ENCODE peak calls at places on chromosomes 4 and X, in five cellular contexts. S is brain pericyte, H is cardiac fibroblast, G is cardiac muscle cell, E is amniotic epithelial cell. N is an unnamed sample.

GRCh38 chr4:89268572-89269180 is 38.9 kb downstream of the GPRIN3 start:
- DNase-seq in S (no peak), H (no peak), G (no peak), E (no peak), N (no peak)

GRCh38 chr4:123340381-123340701 is 56.3 kb upstream of the SPRY1 start:
- DNase-seq in S (peak), H (peak), G (no peak), E (peak), N (peak)

GRCh38 chr4:185623444-185624247 is 88.3 kb upstream of the PDLIM3 start:
- DNase-seq in S (no peak), H (no peak), G (no peak), E (no peak), N (no peak)

GRCh38 chr4:181308476-181309170 is 934.6 kb upstream of the TENM3 start:
- DNase-seq in S (no peak), H (no peak), G (no peak), E (no peak), N (no peak)

GRCh38 chrX:100863326-100863854 is 10.8 kb downstream of the NOX1 start:
- DNase-seq in S (no peak), H (no peak), G (no peak), E (peak), N (peak)

GRCh38 chr4:77593993-77594392 is 11.6 kb upstream of the CXCL13 start:
- DNase-seq in S (no peak), H (no peak), G (no peak), E (peak), N (no peak)

GRCh38 chr4:56348582-56348981 is 38.7 kb downstream of the AASDH start:
- DNase-seq in S (no peak), H (no peak), G (no peak), E (no peak), N (no peak)

GRCh38 chr4:71094201-71094600 is 100.8 kb downstream of the DCK start:
- DNase-seq in S (no peak), H (no peak), G (no peak), E (no peak), N (no peak)

GRCh38 chr4:88937081-88937480 is 119.9 kb downstream of the FAM13A start:
- DNase-seq in S (no peak), H (peak), G (no peak), E (peak), N (peak)

GRCh38 chr4:53064609-53065008 is 202.5 kb downstream of the RASL11B start:
- DNase-seq in S (no peak), H (no peak), G (no peak), E (no peak), N (no peak)

GRCh38 chr4:116342143-116342542 is 743.2 kb downstream of the TRAM1L1 start:
- DNase-seq in S (no peak), H (no peak), G (no peak), E (no peak), N (no peak)